ENCODE peak calls at places on chromosomes 3 and 15, in nine cellular contexts. Y, M, I, O, A, K, U, F and Q are unnamed samples.

GRCh38 chr15:56064152-56064551 is 70.7 kb upstream of the NEDD4 start:
- DNase-seq in I (no peak), O (no peak), U (no peak), K (no peak), F (no peak), A (no peak), M (no peak), Y (no peak), Q (no peak)

GRCh38 chr3:164962610-164963009 is 115.7 kb downstream of the SI start:
- DNase-seq in A (no peak), Y (no peak), F (no peak), I (no peak), K (no peak), U (no peak), O (no peak), M (no peak), Q (no peak)

GRCh38 chr3:193869221-193870201 is 266.4 kb upstream of the HES1 start:
- DNase-seq in Y (peak; percentile 44), M (no peak), F (peak; percentile 49), I (peak; percentile 24), K (peak; percentile 55), U (no peak), O (no peak), A (peak; percentile 44), Q (no peak)

GRCh38 chr3:112774293-112774926 is 72.3 kb downstream of the CD200R1L start:
- DNase-seq in A (no peak), F (no peak), Y (no peak), U (no peak), I (no peak), O (no peak), K (no peak), M (no peak), Q (no peak)

GRCh38 chr3:59290358-59290757 is 240.5 kb upstream of the CFAP20DC start:
- DNase-seq in F (no peak), O (no peak), M (no peak), U (no peak), K (no peak), A (no peak), I (no peak), Y (no peak), Q (no peak)

GRCh38 chr3:169342652-169343051 is 320.9 kb downstream of the MECOM start:
- DNase-seq in U (no peak), Y (no peak), K (no peak), M (no peak), F (no peak), O (no peak), A (no peak), I (no peak), Q (no peak)

GRCh38 chr15:64137226-64137833 is 14.2 kb upstream of the SNX22 start:
- DNase-seq in O (no peak), M (no peak), F (peak; percentile 58), K (no peak), I (no peak), U (no peak), A (no peak), Y (no peak), Q (no peak)

GRCh38 chr15:66226736-66227135 is 26.8 kb downstream of the MEGF11 start:
- DNase-seq in M (no peak), O (no peak), I (no peak), K (no peak), A (no peak), F (no peak), Y (no peak), U (no peak), Q (no peak)

GRCh38 chr3:107846282-107846852 is 244.5 kb downstream of the CD47 start:
- DNase-seq in A (peak; percentile 80), F (peak; percentile 28), U (peak; percentile 45), I (peak; percentile 62), K (peak; percentile 64), Y (peak; percentile 2), M (no peak), O (peak; percentile 16), Q (peak; percentile 25)

GRCh38 chr15:68791431-68792283 is 29.0 kb downstream of the ANP32A start:
- DNase-seq in M (no peak), O (peak; percentile 24), Y (no peak), U (peak; percentile 84), K (peak; percentile 65), I (no peak), F (peak; percentile 68), A (no peak), Q (peak; percentile 73)

GRCh38 chr3:165669967-165670366 is 167.3 kb downstream of the BCHE start:
- DNase-seq in U (no peak), O (no peak), F (no peak), Y (no peak), M (no peak), I (no peak), A (no peak), K (no peak), Q (no peak)

GRCh38 chr3:136255672-136256406 is 5.7 kb downstream of the PCCB start:
- DNase-seq in Y (no peak), I (no peak), U (peak; percentile 26), K (no peak), A (no peak), O (no peak), F (no peak), M (no peak), Q (no peak)

GRCh38 chr3:73071952-73072351 is 10.5 kb downstream of the EBLN2 start:
- DNase-seq in U (no peak), O (no peak), A (no peak), M (no peak), I (no peak), Y (no peak), F (no peak), K (no peak), Q (no peak)

GRCh38 chr3:43998374-43998840 is 243.3 kb upstream of the TOPAZ1 start:
- DNase-seq in K (no peak), U (no peak), O (no peak), I (no peak), Y (no peak), M (no peak), F (no peak), A (peak; percentile 31), Q (no peak)

GRCh38 chr15:34951993-34952392 is 17.5 kb downstream of the AQR start:
- DNase-seq in I (no peak), F (no peak), A (no peak), K (no peak), M (no peak), O (no peak), U (no peak), Y (no peak), Q (no peak)

GRCh38 chr3:46849098-46849631 is 14.1 kb downstream of the MYL3 start:
- DNase-seq in U (peak; percentile 29), O (no peak), M (no peak), K (no peak), Y (no peak), F (no peak), A (peak; percentile 2), I (peak; percentile 6), Q (no peak)

GRCh38 chr3:174101244-174101643 is 703.7 kb downstream of the NLGN1 start:
- DNase-seq in I (no peak), A (no peak), M (peak; percentile 57), K (no peak), Y (no peak), F (no peak), O (no peak), U (no peak), Q (no peak)

GRCh38 chr3:6354653-6355052 is 506.3 kb upstream of the GRM7 start:
- DNase-seq in K (no peak), Y (no peak), F (no peak), O (no peak), A (no peak), U (no peak), I (no peak), M (no peak), Q (no peak)

GRCh38 chr3:136728918-136729317 is 23.3 kb downstream of the STAG1 start:
- DNase-seq in A (no peak), M (no peak), K (no peak), Y (no peak), O (no peak), U (no peak), I (no peak), F (no peak), Q (no peak)

GRCh38 chr3:77039606-77040553 is at the start of gene ROBO2:
- DNase-seq in M (peak; percentile 15), O (no peak), I (peak; percentile 62), K (no peak), Y (no peak), A (peak; percentile 64), F (no peak), U (no peak), Q (no peak)

GRCh38 chr3:16118396-16118795 is 56.1 kb upstream of the GALNT15 start:
- DNase-seq in I (no peak), M (no peak), F (no peak), Y (no peak), K (no peak), O (no peak), A (no peak), U (no peak), Q (no peak)

GRCh38 chr3:119716998-119717397 is 14.2 kb downstream of the CFAP91 start:
- DNase-seq in M (no peak), O (no peak), U (no peak), A (no peak), F (no peak), Y (no peak), K (no peak), I (no peak), Q (no peak)

GRCh38 chr3:9809239-9809614 is 835 bp upstream of the TTLL3 start:
- DNase-seq in F (no peak), K (no peak), M (no peak), A (no peak), U (no peak), I (no peak), Y (no peak), O (no peak), Q (no peak)

GRCh38 chr15:70269991-70270751 is 172.5 kb upstream of the TLE3 start:
- DNase-seq in Y (no peak), F (peak; percentile 2), M (no peak), K (peak; percentile 38), U (no peak), O (no peak), A (no peak), I (no peak), Q (no peak)

GRCh38 chr3:98482717-98483482 is 14.6 kb upstream of the OR5K2 start:
- DNase-seq in U (no peak), M (no peak), Y (no peak), O (no peak), K (no peak), F (no peak), A (no peak), I (no peak), Q (no peak)

GRCh38 chr15:97235285-97235985 is 725.1 kb upstream of the ARRDC4 start:
- DNase-seq in O (no peak), K (peak; percentile 44), U (peak; percentile 42), A (peak; percentile 68), M (no peak), I (peak; percentile 50), F (no peak), Y (no peak), Q (no peak)

GRCh38 chr3:184588776-184589175 is 27.2 kb downstream of the EPHB3 start:
- DNase-seq in I (no peak), F (no peak), M (no peak), O (no peak), K (no peak), A (no peak), Y (no peak), U (no peak), Q (no peak)

GRCh38 chr15:67927501-67928156 is 87.8 kb upstream of the RNU6-1 start:
- DNase-seq in K (no peak), O (no peak), Y (no peak), M (no peak), I (no peak), F (no peak), A (no peak), U (no peak), Q (no peak)

GRCh38 chr15:63221346-63221745 is 31.9 kb downstream of the RAB8B start:
- DNase-seq in U (no peak), O (no peak), A (no peak), Y (no peak), I (no peak), K (no peak), F (no peak), M (no peak), Q (no peak)

GRCh38 chr3:114121996-114122709 is 56.7 kb downstream of the DRD3 start:
- DNase-seq in U (no peak), A (peak; percentile 12), Y (no peak), K (no peak), I (no peak), M (no peak), O (no peak), F (no peak), Q (no peak)